ENCODE peak calls at places on chromosomes 16 and 17, in eight cellular contexts. Y is uterus; B is prostate gland; L is PC-3; O is GM23338; J is tibial artery; I is fibroblast of lung; X is CD8-positive, alpha-beta T cell. R is an unnamed sample.

GRCh38 chr16:75957870-75958269 is 231.6 kb upstream of the CPHXL start:
- DNase-seq in Y (no peak), B (no peak), L (no peak), O (no peak), J (no peak), I (no peak), X (no peak), R (no peak)

GRCh38 chr16:22092143-22092933 is at the start of gene VWA3A:
- DNase-seq in Y (no peak), B (no peak), L (no peak), O (peak; percentile 80), J (no peak), I (peak; percentile 51), X (no peak), R (peak; percentile 90)

GRCh38 chr17:31726980-31727427 is 132.0 kb downstream of the COPRS start:
- DNase-seq in Y (peak; percentile 31), B (no peak), L (peak; percentile 65), O (no peak), J (no peak), I (peak; percentile 82), X (no peak), R (no peak)

GRCh38 chr17:76153640-76154039 is 12.6 kb upstream of the FOXJ1 start:
- DNase-seq in Y (no peak), B (no peak), L (no peak), O (peak; percentile 67), J (no peak), I (peak; percentile 7), X (no peak), R (peak; percentile 87)

GRCh38 chr16:88499836-88500251 is 46.8 kb downstream of the ZFPM1 start:
- DNase-seq in Y (no peak), B (no peak), L (no peak), O (no peak), J (no peak), I (no peak), X (no peak), R (no peak)

GRCh38 chr17:40903129-40903847 is 18.2 kb upstream of the KRT20 start:
- DNase-seq in Y (no peak), B (peak; percentile 76), L (peak; percentile 93), O (no peak), J (no peak), I (peak; percentile 74), X (no peak), R (no peak)

GRCh38 chr17:76781056-76781982 is 43.4 kb downstream of the MFSD11 start:
- DNase-seq in Y (no peak), B (no peak), L (no peak), O (peak; percentile 32), J (no peak), I (no peak), X (no peak), R (peak; percentile 68)

GRCh38 chr16:68289621-68290329 is 21.0 kb downstream of the SLC7A6OS start:
- DNase-seq in Y (no peak), B (no peak), L (no peak), O (no peak), J (no peak), I (peak; percentile 78), X (no peak), R (peak; percentile 55)

GRCh38 chr17:32483451-32484019 is 3.3 kb upstream of the CDK5R1 start:
- DNase-seq in Y (peak; percentile 68), B (peak; percentile 36), L (peak; percentile 25), O (peak; percentile 94), J (peak; percentile 75), I (peak; percentile 67), X (no peak), R (peak; percentile 96)

GRCh38 chr16:67936124-67936875 is at the start of gene PSMB10:
- DNase-seq in Y (peak; percentile 56), B (peak; percentile 30), L (no peak), O (peak; percentile 63), J (peak; percentile 51), I (peak; percentile 64), X (peak; percentile 50), R (peak; percentile 79)

GRCh38 chr17:2151634-2152033 is 96.7 kb downstream of the HIC1 start:
- DNase-seq in Y (no peak), B (no peak), L (no peak), O (no peak), J (no peak), I (no peak), X (no peak), R (peak; percentile 42)

GRCh38 chr17:27390540-27390939 is 65.7 kb upstream of the KSR1 start:
- DNase-seq in Y (no peak), B (no peak), L (no peak), O (no peak), J (no peak), I (no peak), X (no peak), R (peak; percentile 30)

GRCh38 chr16:49698931-49699715 is 156.8 kb downstream of the ZNF423 start:
- DNase-seq in Y (peak; percentile 66), B (no peak), L (no peak), O (peak; percentile 34), J (peak; percentile 62), I (peak; percentile 53), X (no peak), R (peak; percentile 53)

DNA sequence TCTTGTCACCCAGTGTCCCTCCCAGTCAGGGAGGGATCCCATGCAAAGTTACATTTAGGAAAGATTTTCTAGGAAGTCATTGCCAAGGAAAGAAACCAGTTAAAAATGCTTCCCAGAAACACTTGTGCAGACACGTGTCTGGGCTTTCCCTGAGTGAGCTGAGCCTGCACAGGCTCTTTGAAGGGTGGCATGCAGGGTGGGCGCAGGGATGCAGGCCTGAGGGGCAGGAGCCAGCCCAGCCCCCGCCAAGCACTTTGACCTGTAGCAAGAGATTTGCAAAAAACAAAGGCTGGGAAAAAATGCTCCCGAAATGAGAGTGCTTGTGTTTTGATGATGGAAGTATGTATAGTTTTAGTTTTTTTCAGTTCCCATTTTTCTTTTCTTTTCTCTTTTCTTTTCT is 52.4 kb downstream of the B9D1 start:
- DNase-seq in Y (no peak), B (no peak), L (no peak), O (no peak), J (no peak), I (no peak), X (no peak), R (no peak)
- H3K4me1 ChIP-seq in Y (no peaks in the 10 kb centered on the region), B (no peaks in the 10 kb centered on the region), L (no peaks in the 10 kb centered on the region), O (no peaks in the 10 kb centered on the region), J (no peaks in the 10 kb centered on the region), I (peaks cover 2% of the 10 kb centered on the region), X (peaks cover 22% of the 10 kb centered on the region), R (no peaks in the 10 kb centered on the region)

GRCh38 chr16:3051489-3051888 is 5.1 kb downstream of the MMP25 start:
- DNase-seq in Y (no peak), B (no peak), L (no peak), O (no peak), J (no peak), I (no peak), X (no peak), R (no peak)

GRCh38 chr16:3051009-3051408 is 4.6 kb downstream of the MMP25 start:
- DNase-seq in Y (no peak), B (no peak), L (no peak), O (no peak), J (no peak), I (no peak), X (no peak), R (no peak)

GRCh38 chr16:3049921-3050481 is 3.6 kb downstream of the MMP25 start:
- DNase-seq in Y (no peak), B (no peak), L (no peak), O (no peak), J (no peak), I (no peak), X (no peak), R (no peak)

GRCh38 chr16:3047387-3047720 is 993 bp downstream of the MMP25 start:
- DNase-seq in Y (no peak), B (no peak), L (no peak), O (peak; percentile 54), J (no peak), I (no peak), X (no peak), R (peak; percentile 76)

DNA sequence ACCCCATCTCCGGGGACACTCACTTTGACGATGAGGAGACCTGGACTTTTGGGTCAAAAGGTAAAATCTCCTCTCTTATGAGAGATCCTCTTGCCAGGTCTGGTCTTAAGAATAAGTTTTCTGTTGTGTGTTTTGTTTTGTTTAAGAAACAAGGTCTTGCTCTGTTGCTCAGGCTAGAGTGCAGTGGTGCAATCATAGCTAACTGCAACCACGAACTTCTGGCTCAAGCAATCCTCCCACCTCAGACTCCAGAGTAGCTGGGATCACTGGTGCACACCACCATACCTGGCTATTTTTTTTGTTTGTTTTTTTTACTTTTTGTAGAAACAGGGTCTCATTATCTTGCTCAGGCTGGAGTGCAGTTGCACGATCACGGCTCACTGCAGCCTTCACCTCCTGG is 4.1 kb downstream of the MMP25 start:
- DNase-seq in Y (no peak), B (no peak), L (no peak), O (no peak), J (no peak), I (no peak), X (no peak), R (no peak)
- H3K27me3 ChIP-seq in Y (peaks cover 12% of the 10 kb centered on the region), B (peaks cover 2% of the 10 kb centered on the region), L (peaks cover 3% of the 10 kb centered on the region), O (peaks cover 27% of the 10 kb centered on the region), J (peaks cover 65% of the 10 kb centered on the region), I (peaks cover 36% of the 10 kb centered on the region), X (no peaks in the 10 kb centered on the region), R (peaks cover 30% of the 10 kb centered on the region)

DNA sequence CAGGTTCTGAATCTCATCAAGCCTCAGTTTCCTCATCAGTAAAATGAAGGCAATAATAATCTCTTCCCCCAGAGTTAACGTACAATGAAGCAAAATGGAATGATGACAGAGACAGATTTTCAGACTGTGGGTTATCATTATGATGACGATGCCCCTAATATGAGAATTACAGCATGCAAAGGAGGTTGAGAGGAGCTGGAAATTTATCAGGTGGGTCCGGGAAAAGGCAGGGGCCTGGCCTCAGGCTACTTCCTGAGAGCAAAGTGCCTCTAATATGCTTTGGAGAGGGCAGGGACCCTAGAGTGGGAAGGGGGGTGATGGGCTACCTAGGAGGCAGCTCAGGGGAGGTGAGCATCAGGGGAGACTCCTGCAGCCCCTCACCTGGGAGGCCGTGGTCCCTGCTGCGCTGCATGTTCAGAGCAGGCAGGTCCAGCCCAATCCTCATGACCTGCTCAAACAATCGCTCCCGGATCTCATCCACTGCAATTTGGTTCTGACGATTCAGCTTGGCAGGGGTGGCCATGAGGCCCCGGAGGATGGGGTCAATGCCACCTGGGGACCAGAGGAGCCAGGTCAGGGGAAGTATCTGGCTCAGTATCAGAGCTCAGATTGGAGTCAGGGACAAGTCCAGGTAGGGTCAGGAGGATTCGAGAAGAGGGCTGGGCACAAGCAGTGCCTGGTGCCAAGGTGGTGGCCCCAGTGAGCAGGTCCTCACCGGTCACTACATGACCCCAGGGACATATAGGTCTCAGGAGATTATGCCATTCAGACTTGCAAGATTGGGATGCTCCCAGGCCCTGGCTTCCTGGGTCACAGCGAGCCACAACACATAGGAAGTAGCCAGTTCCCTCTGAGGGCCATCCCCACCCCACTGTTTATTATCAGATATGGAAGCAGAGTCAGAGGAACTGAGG is 8.1 kb downstream of the MPO start:
- DNase-seq in Y (no peak), B (no peak), L (no peak), O (no peak), J (no peak), I (no peak), X (no peak), R (no peak)
- H3K4me3 ChIP-seq in Y (no peak overlapping the region), B (no peak overlapping the region), L (no peak overlapping the region), O (no peak overlapping the region), J (no peak overlapping the region), I (no peak overlapping the region), X (no peak overlapping the region), R (no peak overlapping the region)

DNA sequence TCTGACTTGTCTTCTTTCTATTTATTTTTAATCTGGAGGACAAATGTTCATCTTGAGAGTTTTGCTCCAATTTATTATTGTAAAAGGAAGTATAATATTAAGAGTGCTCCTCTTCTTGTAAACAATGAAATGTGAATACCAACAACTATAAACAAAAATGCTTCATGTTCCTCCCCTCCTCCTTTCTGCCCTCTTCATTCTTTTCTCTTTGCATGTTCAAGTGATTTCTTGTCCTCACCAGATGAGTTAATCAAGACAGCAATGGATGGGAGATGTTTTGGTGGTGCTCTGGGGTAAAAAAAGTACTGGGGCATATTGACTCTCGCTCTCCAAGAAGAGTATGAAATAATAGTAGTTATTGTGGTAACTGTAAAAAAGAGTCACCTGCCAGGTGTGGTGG is 24.3 kb downstream of the ITGB3 start:
- DNase-seq in Y (no peak), B (no peak), L (no peak), O (no peak), J (no peak), I (no peak), X (no peak), R (no peak)
- H3K4me1 ChIP-seq in Y (peaks cover 41% of the 10 kb centered on the region), B (peaks cover 11% of the 10 kb centered on the region), L (peaks cover 38% of the 10 kb centered on the region), O (peaks cover 29% of the 10 kb centered on the region), J (peaks cover 71% of the 10 kb centered on the region), I (peaks cover 45% of the 10 kb centered on the region), X (no peaks in the 10 kb centered on the region), R (peaks cover 9% of the 10 kb centered on the region)